ENCODE peak calls at places on chromosome X, in six cellular contexts. One of them, this sample, is unnamed.

GRCh38 chrX:23493941-23494374 is 159.3 kb downstream of the PTCHD1 start:
- DNase-seq in ovary: no peak
- DNase-seq in upper lobe of left lung: no peak
- DNase-seq in A549: peak
- DNase-seq in H1: no peak
- DNase-seq in stomach: peak
- DNase-seq in this sample: no peak

GRCh38 chrX:120781416-120781815 is 94.2 kb downstream of the CT47B1 start:
- DNase-seq in stomach: no peak
- DNase-seq in ovary: no peak
- DNase-seq in H1: no peak
- DNase-seq in A549: no peak
- DNase-seq in upper lobe of left lung: no peak
- DNase-seq in this sample: no peak

GRCh38 chrX:107579956-107580355 is 48.4 kb upstream of the PRPS1 start:
- DNase-seq in stomach: no peak
- DNase-seq in upper lobe of left lung: no peak
- DNase-seq in H1: no peak
- DNase-seq in A549: no peak
- DNase-seq in ovary: no peak
- DNase-seq in this sample: no peak

GRCh38 chrX:68945603-68946228 is 116.9 kb downstream of the EFNB1 start:
- DNase-seq in upper lobe of left lung: no peak
- DNase-seq in A549: peak
- DNase-seq in ovary: no peak
- DNase-seq in H1: peak
- DNase-seq in stomach: no peak
- DNase-seq in this sample: peak

GRCh38 chrX:96987228-96987627 is 103.5 kb downstream of the RPA4 start:
- DNase-seq in ovary: no peak
- DNase-seq in stomach: no peak
- DNase-seq in H1: no peak
- DNase-seq in upper lobe of left lung: no peak
- DNase-seq in A549: no peak
- DNase-seq in this sample: no peak

GRCh38 chrX:71302461-71303213 is 1.1 kb downstream of the ITGB1BP2 start:
- DNase-seq in A549: no peak
- DNase-seq in H1: no peak
- DNase-seq in stomach: no peak
- DNase-seq in ovary: no peak
- DNase-seq in upper lobe of left lung: no peak
- DNase-seq in this sample: no peak

GRCh38 chrX:85037114-85037513 is 33.4 kb downstream of the APOOL start:
- DNase-seq in upper lobe of left lung: no peak
- DNase-seq in A549: no peak
- DNase-seq in H1: no peak
- DNase-seq in ovary: no peak
- DNase-seq in stomach: no peak
- DNase-seq in this sample: no peak

GRCh38 chrX:48045410-48046311 is 25.8 kb downstream of the ZNF630 start:
- DNase-seq in A549: no peak
- DNase-seq in H1: no peak
- DNase-seq in ovary: peak
- DNase-seq in upper lobe of left lung: no peak
- DNase-seq in stomach: no peak
- DNase-seq in this sample: no peak

GRCh38 chrX:71143508-71143907 is 1.1 kb upstream of the NLGN3 start:
- DNase-seq in H1: no peak
- DNase-seq in ovary: peak
- DNase-seq in upper lobe of left lung: no peak
- DNase-seq in A549: no peak
- DNase-seq in stomach: peak
- DNase-seq in this sample: peak

GRCh38 chrX:15751160-15751819 is 13.2 kb downstream of the CA5B start:
- DNase-seq in H1: no peak
- DNase-seq in ovary: no peak
- DNase-seq in A549: peak
- DNase-seq in stomach: no peak
- DNase-seq in upper lobe of left lung: no peak
- DNase-seq in this sample: no peak

GRCh38 chrX:133005038-133005437 is 46.6 kb upstream of the HS6ST2 start:
- DNase-seq in H1: no peak
- DNase-seq in stomach: no peak
- DNase-seq in A549: no peak
- DNase-seq in ovary: no peak
- DNase-seq in upper lobe of left lung: no peak
- DNase-seq in this sample: no peak

GRCh38 chrX:47587091-47587891 is 5.1 kb downstream of the TIMP1 start:
- DNase-seq in A549: no peak
- DNase-seq in H1: no peak
- DNase-seq in ovary: no peak
- DNase-seq in upper lobe of left lung: no peak
- DNase-seq in stomach: no peak
- DNase-seq in this sample: no peak

GRCh38 chrX:48493890-48494364 is 14.9 kb upstream of the PORCN start:
- DNase-seq in stomach: peak
- DNase-seq in H1: peak
- DNase-seq in A549: no peak
- DNase-seq in upper lobe of left lung: no peak
- DNase-seq in ovary: no peak
- DNase-seq in this sample: no peak

GRCh38 chrX:70664726-70665125 is 220.1 kb downstream of the DLG3 start:
- DNase-seq in H1: no peak
- DNase-seq in ovary: no peak
- DNase-seq in upper lobe of left lung: no peak
- DNase-seq in stomach: no peak
- DNase-seq in A549: peak
- DNase-seq in this sample: no peak

GRCh38 chrX:85012098-85012497 is 8.4 kb downstream of the APOOL start:
- DNase-seq in H1: no peak
- DNase-seq in stomach: no peak
- DNase-seq in upper lobe of left lung: no peak
- DNase-seq in A549: no peak
- DNase-seq in ovary: no peak
- DNase-seq in this sample: no peak

DNA sequence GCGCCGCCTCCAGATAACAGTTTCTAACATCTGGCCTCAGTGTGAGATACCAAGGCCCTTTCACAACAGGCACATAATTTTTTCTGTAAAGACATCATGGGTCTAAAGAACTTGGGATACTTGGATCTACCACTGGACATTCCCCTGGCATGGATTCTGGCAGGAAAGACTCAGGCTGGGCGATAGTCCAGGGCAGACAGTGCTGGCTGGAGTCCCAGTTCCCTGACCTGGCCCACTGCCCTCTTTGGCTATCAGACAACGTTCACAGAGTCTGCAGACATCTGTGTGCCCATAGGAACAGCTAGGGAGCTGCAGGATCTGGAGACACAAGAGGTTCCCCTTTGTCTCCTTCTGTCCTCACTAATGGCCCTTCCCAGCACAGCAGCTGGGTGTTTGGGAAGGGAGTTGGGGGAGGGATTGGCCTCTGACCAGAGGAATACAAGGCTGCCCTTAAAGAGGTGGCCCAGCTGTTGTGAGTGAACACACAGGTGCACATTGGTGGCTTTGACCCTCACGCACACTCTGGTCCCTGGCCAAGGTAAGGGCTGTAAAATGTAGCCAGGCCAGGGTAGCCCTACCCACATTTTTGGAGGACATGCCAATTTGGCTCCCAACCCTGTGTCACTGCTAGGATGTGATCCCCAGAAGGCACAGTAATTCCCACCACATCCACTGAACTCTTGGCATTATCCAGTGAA is 72.4 kb downstream of the SOX3 start:
- DNase-seq in upper lobe of left lung: no peak
- DNase-seq in A549: no peak
- DNase-seq in stomach: peak
- DNase-seq in H1: no peak
- DNase-seq in ovary: no peak
- DNase-seq in this sample: peak
- TF ChIP-seq EP300 in upper lobe of left lung: no peak
- TF ChIP-seq EP300 in A549: no peak
- TF ChIP-seq EP300 in stomach: no peak
- TF ChIP-seq EP300 in H1: no peak
- TF ChIP-seq EP300 in ovary: no peak
- TF ChIP-seq EP300 in this sample: no peak

DNA sequence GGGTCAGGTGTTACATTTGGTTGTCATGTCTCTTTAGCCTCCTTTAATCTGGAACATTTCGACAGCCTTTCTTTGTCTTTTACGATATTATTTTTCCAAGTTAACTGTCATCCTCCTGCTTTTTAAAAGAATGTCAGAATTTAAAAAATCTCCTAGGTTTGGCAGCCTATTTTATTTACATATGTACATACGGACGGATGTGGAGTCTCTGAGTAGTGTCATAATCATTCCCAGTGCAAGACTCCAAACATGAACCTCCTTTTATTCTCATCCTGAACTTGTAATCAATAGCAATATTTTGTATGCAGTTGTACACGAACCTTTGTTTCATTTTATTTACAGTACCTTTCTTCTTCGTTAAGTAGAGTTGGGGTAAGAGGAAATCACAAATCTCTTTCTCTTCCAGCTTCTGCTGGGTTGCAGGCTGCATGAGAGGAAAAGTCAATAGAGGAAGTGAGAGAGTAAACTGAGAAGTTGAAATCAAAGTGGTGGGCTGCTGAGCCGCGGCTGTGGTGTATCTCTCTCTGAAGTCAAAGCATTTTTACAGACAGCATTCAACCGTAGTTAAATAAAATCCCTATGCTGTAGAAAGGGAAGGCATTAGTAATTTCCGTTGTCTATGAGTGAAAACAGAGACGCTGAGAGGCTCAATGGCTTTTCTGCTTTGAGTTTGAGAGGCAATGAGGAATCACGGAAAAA is 53.9 kb upstream of the RPS6KA3 start:
- DNase-seq in stomach: no peak
- DNase-seq in A549: no peak
- DNase-seq in H1: no peak
- DNase-seq in upper lobe of left lung: peak
- DNase-seq in ovary: no peak
- DNase-seq in this sample: no peak
- TF ChIP-seq EP300 in stomach: no peak
- TF ChIP-seq EP300 in A549: no peak
- TF ChIP-seq EP300 in H1: no peak
- TF ChIP-seq EP300 in upper lobe of left lung: no peak
- TF ChIP-seq EP300 in ovary: no peak
- TF ChIP-seq EP300 in this sample: no peak

GRCh38 chrX:155026727-155027508 is at the start of gene FUNDC2:
- DNase-seq in ovary: peak
- DNase-seq in H1: peak
- DNase-seq in A549: peak
- DNase-seq in stomach: peak
- DNase-seq in upper lobe of left lung: peak
- DNase-seq in this sample: peak

GRCh38 chrX:155020591-155020990 is 1.9 kb downstream of the F8 start:
- DNase-seq in stomach: no peak
- DNase-seq in upper lobe of left lung: no peak
- DNase-seq in A549: no peak
- DNase-seq in H1: no peak
- DNase-seq in ovary: no peak
- DNase-seq in this sample: no peak

GRCh38 chrX:155023907-155024833 is 1.6 kb upstream of the F8 start:
- DNase-seq in A549: no peak
- DNase-seq in ovary: no peak
- DNase-seq in stomach: no peak
- DNase-seq in upper lobe of left lung: no peak
- DNase-seq in H1: no peak
- DNase-seq in this sample: no peak

GRCh38 chrX:155026420-155026726 is 271 bp upstream of the FUNDC2 start:
- DNase-seq in A549: no peak
- DNase-seq in ovary: no peak
- DNase-seq in upper lobe of left lung: no peak
- DNase-seq in H1: no peak
- DNase-seq in stomach: no peak
- DNase-seq in this sample: no peak

DNA sequence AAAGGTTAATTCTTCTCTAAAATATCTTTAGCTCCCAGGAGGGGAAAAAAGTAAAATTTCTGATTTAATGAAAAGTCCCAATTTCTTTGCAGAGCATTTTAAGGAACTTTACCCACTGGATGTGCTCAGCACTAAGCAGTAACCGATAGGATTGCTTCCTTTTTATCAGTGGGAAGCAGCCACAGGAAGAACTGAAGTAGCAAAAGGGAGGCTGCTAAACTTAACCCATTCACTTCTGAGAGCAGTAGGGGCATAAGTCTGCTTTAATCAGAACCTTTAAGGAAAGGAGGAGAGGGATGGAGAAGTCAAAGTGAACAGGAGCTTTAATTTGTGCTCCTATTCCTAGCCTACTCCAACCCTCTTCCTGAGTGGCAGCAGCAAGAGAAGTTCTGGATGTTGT is at the start of gene F8:
- DNase-seq in upper lobe of left lung: no peak
- DNase-seq in ovary: no peak
- DNase-seq in H1: no peak
- DNase-seq in A549: no peak
- DNase-seq in stomach: no peak
- DNase-seq in this sample: no peak
- TF ChIP-seq EP300 in upper lobe of left lung: no peak
- TF ChIP-seq EP300 in ovary: no peak
- TF ChIP-seq EP300 in H1: no peak
- TF ChIP-seq EP300 in A549: no peak
- TF ChIP-seq EP300 in stomach: no peak
- TF ChIP-seq EP300 in this sample: no peak

GRCh38 chrX:11259437-11259836 is 33.8 kb upstream of the AMELX start:
- DNase-seq in upper lobe of left lung: no peak
- DNase-seq in H1: no peak
- DNase-seq in A549: no peak
- DNase-seq in stomach: no peak
- DNase-seq in ovary: no peak
- DNase-seq in this sample: no peak

GRCh38 chrX:11257290-11257689 is 35.9 kb upstream of the AMELX start:
- DNase-seq in H1: no peak
- DNase-seq in A549: no peak
- DNase-seq in stomach: no peak
- DNase-seq in ovary: no peak
- DNase-seq in upper lobe of left lung: no peak
- DNase-seq in this sample: no peak

GRCh38 chrX:11257711-11258110 is 35.5 kb upstream of the AMELX start:
- DNase-seq in stomach: no peak
- DNase-seq in upper lobe of left lung: no peak
- DNase-seq in A549: no peak
- DNase-seq in ovary: no peak
- DNase-seq in H1: no peak
- DNase-seq in this sample: no peak

DNA sequence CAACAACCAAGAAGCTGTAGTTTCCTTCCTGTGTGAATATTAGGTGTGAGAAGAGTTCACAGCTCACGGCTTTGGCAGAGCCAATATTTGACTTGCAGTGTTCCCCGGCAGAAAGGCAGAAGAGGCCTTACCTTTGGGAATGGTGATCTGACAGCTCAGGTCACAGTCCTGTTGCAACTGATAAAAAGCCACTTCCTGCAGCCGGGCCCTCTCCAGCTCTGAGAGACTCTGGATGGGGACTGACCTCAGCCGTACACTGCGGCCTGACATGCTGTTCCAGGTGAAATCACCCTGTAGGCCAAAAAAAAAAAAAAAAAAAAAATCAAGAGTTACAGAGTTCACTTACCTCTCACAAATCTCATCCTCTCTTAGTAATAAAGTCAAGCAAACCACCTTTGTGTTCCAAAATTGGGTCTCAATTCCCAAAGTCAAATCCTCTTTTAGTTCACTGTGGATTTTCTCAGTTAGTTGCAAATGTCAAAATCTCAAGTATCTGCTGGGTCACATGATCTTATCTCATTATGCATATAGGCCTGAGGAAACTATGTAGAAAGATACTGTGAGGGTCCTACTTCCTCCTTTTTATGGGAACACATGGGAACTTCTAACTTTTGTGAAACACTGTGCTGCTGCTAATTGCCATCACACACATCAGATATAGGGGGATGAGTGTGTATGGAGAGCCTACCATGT is 38.6 kb upstream of the AMELX start:
- DNase-seq in ovary: no peak
- DNase-seq in A549: no peak
- DNase-seq in upper lobe of left lung: no peak
- DNase-seq in stomach: peak
- DNase-seq in H1: no peak
- DNase-seq in this sample: no peak
- TF ChIP-seq EP300 in ovary: no peak
- TF ChIP-seq EP300 in A549: no peak
- TF ChIP-seq EP300 in upper lobe of left lung: no peak
- TF ChIP-seq EP300 in stomach: no peak
- TF ChIP-seq EP300 in H1: no peak
- TF ChIP-seq EP300 in this sample: no peak

This sample was measured in sigmoid colon.